ENCODE peak calls at places on chromosome 6, in six cellular contexts. D is small intestine; F is activated naive CD8-positive, alpha-beta T cell treated with anti-CD3 and anti-CD28 coated beads, Interleukin-2, amount 50 U/mL, for 24 hours; H is T-helper 9 cell; A is NCI-H2029 treated with DMSO at 0.1 percent for 48 hours; S is heart left ventricle. K is an unnamed sample.

GRCh38 chr6:104596091-104596490 is 263.6 kb downstream of the HACE1 start:
- DNase-seq in D (no peak), F (no peak), H (no peak), A (no peak), S (no peak), K (no peak)

GRCh38 chr6:95232477-95232876 is 344.9 kb upstream of the MANEA start:
- DNase-seq in D (no peak), F (no peak), H (no peak), A (no peak), S (no peak), K (no peak)

GRCh38 chr6:27863962-27864905 is 48.0 kb downstream of the OR2B2 start:
- DNase-seq in D (peak), F (peak), H (no peak), A (no peak), S (no peak), K (no peak)

GRCh38 chr6:121858976-121859375 is 423.5 kb downstream of the GJA1 start:
- DNase-seq in D (no peak), F (no peak), H (no peak), A (no peak), S (no peak), K (no peak)

GRCh38 chr6:118980063-118980462 is 45.1 kb upstream of the MCM9 start:
- DNase-seq in D (no peak), F (no peak), H (no peak), A (no peak), S (no peak), K (no peak)

GRCh38 chr6:113495521-113495920 is 361.6 kb upstream of the MARCKS start:
- DNase-seq in D (no peak), F (no peak), H (no peak), A (no peak), S (no peak), K (no peak)

GRCh38 chr6:132218063-132218696 is 183.1 kb downstream of the MOXD1 start:
- DNase-seq in D (peak), F (no peak), H (no peak), A (no peak), S (no peak), K (peak)

GRCh38 chr6:43496370-43497128 is 13.6 kb downstream of the LRRC73 start:
- DNase-seq in D (no peak), F (no peak), H (no peak), A (no peak), S (no peak), K (no peak)

GRCh38 chr6:157952751-157953479 is 28.7 kb upstream of the SYNJ2 start:
- DNase-seq in D (peak), F (no peak), H (no peak), A (no peak), S (no peak), K (no peak)

K was measured in COR-L47.